ENCODE peak calls at places on chromosomes 12 and 14, in four cellular contexts. M is coronary artery, Q is PC-3, T is astrocyte. O is an unnamed sample.

GRCh38 chr14:89767861-89768268 is 186.7 kb downstream of the EFCAB11 start:
- DNase-seq in M (no peak), Q (peak), T (peak), O (peak)

GRCh38 chr14:78207414-78207813 is 37.2 kb downstream of the NRXN3 start:
- DNase-seq in M (no peak), Q (no peak), T (no peak), O (no peak)

GRCh38 chr14:90388437-90388836 is 8.4 kb upstream of the CALM1 start:
- DNase-seq in M (no peak), Q (peak), T (peak), O (no peak)

GRCh38 chr12:119589087-119589486 is 4.5 kb upstream of the TMEM233 start:
- DNase-seq in M (no peak), Q (no peak), T (peak), O (peak)

GRCh38 chr14:89205137-89205740 is 211.8 kb downstream of the FOXN3 start:
- DNase-seq in M (no peak), Q (no peak), T (no peak), O (no peak)

GRCh38 chr12:72273851-72274284 is 1.7 kb downstream of the TRHDE start:
- DNase-seq in M (peak), Q (peak), T (no peak), O (no peak)

GRCh38 chr12:70733385-70733784 is 96.2 kb upstream of the PTPRB start:
- DNase-seq in M (no peak), Q (peak), T (peak), O (peak)

GRCh38 chr12:89700191-89700810 is 8.3 kb downstream of the ATP2B1 start:
- DNase-seq in M (no peak), Q (peak), T (peak), O (no peak)

GRCh38 chr12:91989143-91989542 is 156.5 kb downstream of the BTG1 start:
- DNase-seq in M (no peak), Q (no peak), T (no peak), O (no peak)

GRCh38 chr12:107320929-107321618 is 227.7 kb upstream of the CRY1 start:
- DNase-seq in M (no peak), Q (peak), T (peak), O (no peak)

GRCh38 chr12:39440101-39440500 is 2.8 kb downstream of the KIF21A start:
- DNase-seq in M (no peak), Q (no peak), T (no peak), O (no peak)

GRCh38 chr14:99881011-99881410 is 87.8 kb downstream of the EML1 start:
- DNase-seq in M (no peak), Q (no peak), T (peak), O (no peak)

GRCh38 chr12:130620281-130620680 is 95.8 kb downstream of the RIMBP2 start:
- DNase-seq in M (peak), Q (no peak), T (no peak), O (no peak)

DNA sequence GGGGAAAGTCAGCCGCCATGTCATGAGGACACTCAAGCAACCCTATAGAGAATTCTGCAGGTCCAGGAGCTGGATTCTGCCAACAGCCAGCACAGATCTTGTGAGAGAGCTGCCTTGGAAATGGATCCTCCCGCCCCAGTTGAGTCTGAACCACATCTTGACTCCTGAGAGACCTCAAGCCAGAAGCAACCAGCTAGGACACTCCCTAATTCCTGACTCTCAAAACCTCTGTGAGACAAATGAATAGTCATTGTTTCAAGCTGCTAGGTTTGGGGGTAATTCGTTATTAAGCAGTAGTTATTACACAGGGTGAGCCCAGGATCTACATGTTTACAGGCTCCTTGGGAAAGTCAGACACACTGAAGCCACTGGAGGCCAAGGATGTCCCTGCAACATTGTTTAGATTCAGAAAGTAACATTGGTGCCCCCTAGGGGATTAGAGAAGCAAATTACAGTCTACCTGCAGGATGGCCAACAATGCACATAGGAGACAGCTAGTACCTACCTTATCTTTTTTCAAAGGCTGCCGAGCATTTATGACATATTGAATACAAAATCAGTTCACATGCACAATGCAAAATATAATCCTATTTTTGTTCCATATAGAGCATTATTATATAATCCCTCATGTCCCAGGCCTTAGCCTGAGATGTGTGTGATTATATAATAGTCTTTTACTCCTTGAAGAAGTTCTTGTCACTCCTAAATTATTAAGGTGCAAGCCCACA is 57.9 kb upstream of the FICD start:
- DNase-seq in M (no peak), Q (peak), T (peak), O (peak)
- TF ChIP-seq CTCF in M (peak), Q (peak), T (peak), O (peak)

GRCh38 chr12:14946856-14947255 is 8.5 kb upstream of the ERP27 start:
- DNase-seq in M (no peak), Q (peak), T (no peak), O (no peak)

GRCh38 chr12:14950421-14950820 is 11.0 kb downstream of the ARHGDIB start:
- DNase-seq in M (no peak), Q (no peak), T (peak), O (peak)

GRCh38 chr12:14950982-14951746 is 10.2 kb downstream of the ARHGDIB start:
- DNase-seq in M (no peak), Q (peak), T (no peak), O (no peak)

GRCh38 chr12:14949631-14950030 is 11.3 kb upstream of the ERP27 start:
- DNase-seq in M (no peak), Q (no peak), T (no peak), O (no peak)

DNA sequence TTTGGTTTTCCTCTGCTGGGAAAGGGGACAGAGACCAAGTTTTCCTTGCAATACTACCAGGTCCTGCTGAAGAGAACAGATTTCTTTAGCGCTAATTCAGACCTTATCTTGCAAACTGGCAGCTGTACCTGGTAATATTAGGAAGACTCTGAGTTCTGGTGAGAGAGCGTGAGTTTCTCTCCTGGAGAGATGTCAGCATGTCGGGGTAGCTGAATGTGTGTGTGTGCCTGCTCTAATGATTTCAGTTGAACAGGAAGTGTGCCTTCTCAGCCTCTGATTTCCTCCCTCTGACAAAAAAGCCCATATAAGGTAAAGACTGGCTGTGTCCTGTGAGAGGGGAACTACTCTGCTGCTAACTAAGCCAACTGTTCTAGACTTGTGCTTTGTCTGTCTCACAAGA is 10.3 kb upstream of the ERP27 start:
- DNase-seq in M (no peak), Q (peak), T (peak), O (peak)
- H3K4me3 ChIP-seq in M (peak), Q (no peak), T (peak), O (peak)

DNA sequence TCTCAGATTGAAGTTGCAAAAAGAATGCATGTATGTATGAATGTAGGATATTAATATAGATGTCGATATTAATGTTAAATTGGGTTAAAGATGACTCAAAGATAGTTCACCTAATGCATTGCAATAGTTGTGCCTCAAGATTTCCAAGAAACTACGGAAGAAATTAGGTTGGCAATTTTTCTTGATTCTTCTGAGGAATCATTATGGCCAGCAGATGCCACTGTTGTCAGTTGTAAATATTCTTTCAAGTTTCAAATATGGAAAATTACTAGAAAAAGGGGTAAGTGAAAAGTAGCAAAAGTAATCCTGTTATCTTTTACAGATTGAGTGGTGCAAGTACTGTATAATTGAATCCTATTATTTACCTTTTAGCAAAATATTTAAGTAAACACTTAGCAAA is 202.1 kb downstream of the ADAMTS20 start:
- DNase-seq in M (no peak), Q (peak), T (no peak), O (no peak)
- TF ChIP-seq CTCF in M (no peak), Q (peak), T (peak), O (no peak)

GRCh38 chr12:96617178-96617577 is 127.8 kb downstream of the CFAP54 start:
- DNase-seq in M (no peak), Q (peak), T (no peak), O (peak)
- H3K4me3 ChIP-seq in M (no peak), Q (no peak), T (no peak), O (no peak)

DNA sequence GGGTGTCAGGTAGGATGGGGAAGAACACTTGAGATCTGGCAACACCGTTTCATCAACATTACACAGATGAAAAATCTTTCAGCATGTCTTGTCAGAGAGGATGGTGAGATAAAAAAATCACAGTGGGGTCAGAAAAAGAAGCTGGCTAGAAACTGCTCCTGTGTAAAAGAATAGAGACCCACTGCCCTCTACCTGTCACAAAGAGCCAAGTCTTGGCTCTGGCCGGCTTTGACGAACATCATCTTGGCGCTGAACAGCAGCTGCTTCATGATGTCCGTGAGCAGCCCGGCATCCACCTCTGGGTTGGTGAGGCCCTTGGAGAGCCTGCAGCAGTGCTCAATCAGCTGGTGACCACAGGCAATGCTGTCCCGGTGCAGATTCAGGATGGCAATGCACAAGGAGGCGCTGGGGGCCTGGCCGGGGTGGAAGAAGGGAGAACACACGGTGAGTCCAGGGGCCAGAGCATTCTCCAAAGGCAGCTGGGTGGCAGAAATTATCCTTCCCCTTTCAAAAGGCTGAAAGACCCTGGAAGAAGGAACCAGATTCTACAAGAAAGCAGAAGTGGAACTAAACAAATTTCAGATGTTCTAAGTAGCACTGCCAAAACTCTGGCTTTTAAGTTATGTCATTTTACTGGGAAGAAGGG is 50.2 kb downstream of the ZFYVE26 start:
- DNase-seq in M (no peak), Q (no peak), T (no peak), O (no peak)
- TF ChIP-seq CTCF in M (no peak), Q (peak), T (no peak), O (no peak)

DNA sequence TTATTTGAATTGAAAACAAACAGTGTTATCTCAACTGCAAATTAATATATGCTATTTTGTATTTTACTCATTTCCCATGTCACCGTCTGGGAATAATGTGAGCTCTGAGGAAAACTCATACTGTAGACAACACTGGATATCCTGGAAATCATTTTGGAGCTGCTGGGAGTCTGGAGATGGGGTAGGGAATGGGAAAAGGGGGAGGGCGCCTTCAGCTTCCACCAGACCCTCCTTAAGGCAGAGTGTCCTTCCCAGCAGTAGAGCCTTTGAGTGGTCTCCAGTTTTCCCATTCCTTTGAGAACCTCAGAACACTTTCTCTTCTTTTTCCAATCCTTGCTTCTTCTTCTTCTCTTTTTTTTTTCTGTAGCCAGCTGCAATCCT is 5.4 kb upstream of the LRIG3 start:
- DNase-seq in M (no peak), Q (no peak), T (no peak), O (no peak)
- H3K4me3 ChIP-seq in M (no peak), Q (no peak), T (no peak), O (no peak)

GRCh38 chr12:108491256-108491655 is 23.8 kb upstream of the FICD start:
- DNase-seq in M (no peak), Q (no peak), T (no peak), O (no peak)

GRCh38 chr12:108498136-108498535 is 16.9 kb upstream of the FICD start:
- DNase-seq in M (no peak), Q (peak), T (no peak), O (no peak)

GRCh38 chr12:108495823-108496579 is 19.1 kb upstream of the FICD start:
- DNase-seq in M (no peak), Q (no peak), T (no peak), O (no peak)

DNA sequence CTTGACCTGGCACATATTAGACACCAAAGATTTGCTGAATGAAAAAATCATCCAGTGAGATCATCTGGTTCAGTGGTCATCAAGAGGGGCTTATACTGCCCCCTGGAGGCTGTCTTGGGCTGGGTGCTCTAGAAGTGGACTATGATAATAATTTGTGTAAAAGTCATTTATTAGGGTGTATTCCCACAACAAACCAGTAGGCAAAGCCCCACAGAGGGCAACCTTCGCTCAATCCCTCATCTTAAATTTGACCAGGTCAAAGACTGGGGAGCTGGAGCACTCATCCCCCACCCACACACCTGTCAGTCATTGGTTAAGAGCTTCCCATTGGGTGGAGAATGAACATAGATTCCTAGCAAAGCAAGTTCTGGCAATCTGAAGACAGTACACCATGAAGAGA is 20.0 kb upstream of the FICD start:
- DNase-seq in M (no peak), Q (peak), T (no peak), O (peak)
- TF ChIP-seq CTCF in M (no peak), Q (peak), T (peak), O (peak)

DNA sequence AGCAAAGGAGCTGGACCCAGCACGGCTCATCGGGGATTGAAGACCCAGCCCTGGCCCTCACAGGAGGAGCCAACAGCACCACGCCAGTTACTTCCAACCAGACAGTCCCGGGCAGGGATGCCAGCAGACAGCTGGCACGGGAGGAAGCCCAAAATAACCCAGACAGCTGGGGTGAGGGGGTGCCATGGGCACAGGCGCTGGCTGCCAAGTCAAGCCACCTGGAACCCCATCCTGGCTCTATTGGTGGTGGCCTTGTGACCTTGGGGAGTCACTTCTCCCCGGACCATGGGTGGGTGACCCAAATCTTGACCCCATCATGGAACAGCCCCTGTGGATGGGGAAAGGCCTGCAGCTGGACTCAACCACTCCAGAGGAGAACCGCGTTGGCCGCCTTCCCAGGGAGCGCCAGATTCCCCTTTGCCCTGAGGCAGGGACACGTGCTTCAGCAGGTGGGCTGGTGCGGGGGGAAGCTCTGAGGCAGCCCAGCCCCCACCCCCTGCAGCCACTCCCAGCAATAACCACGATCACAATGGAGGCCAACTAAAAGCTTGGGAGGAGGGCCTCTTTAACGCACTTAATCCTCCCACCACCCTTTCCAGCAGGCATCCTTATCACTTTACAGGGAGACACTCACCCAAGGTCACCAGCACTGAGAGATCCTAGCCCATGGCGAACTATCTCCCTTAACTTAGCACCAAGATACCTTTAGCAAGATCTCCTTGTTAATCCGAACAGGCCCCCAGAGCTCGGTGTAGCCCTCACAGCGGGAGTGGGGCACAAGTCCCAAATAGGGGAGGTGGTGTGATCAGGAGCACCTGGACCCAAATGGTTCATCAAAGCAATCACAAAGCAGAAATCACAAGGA is 4.7 kb upstream of the RHOF start:
- DNase-seq in M (no peak), Q (peak), T (no peak), O (no peak)
- H3K4me3 ChIP-seq in M (peak), Q (peak), T (peak), O (no peak)

GRCh38 chr14:95140060-95140858 is 17.1 kb downstream of the DICER1 start:
- DNase-seq in M (no peak), Q (peak), T (peak), O (no peak)

GRCh38 chr14:95144849-95145248 is 12.5 kb downstream of the DICER1 start:
- DNase-seq in M (no peak), Q (no peak), T (no peak), O (no peak)

GRCh38 chr14:95143813-95144620 is 13.3 kb downstream of the DICER1 start:
- DNase-seq in M (no peak), Q (no peak), T (no peak), O (peak)

GRCh38 chr14:95141684-95142083 is 15.6 kb downstream of the DICER1 start:
- DNase-seq in M (no peak), Q (no peak), T (no peak), O (no peak)

DNA sequence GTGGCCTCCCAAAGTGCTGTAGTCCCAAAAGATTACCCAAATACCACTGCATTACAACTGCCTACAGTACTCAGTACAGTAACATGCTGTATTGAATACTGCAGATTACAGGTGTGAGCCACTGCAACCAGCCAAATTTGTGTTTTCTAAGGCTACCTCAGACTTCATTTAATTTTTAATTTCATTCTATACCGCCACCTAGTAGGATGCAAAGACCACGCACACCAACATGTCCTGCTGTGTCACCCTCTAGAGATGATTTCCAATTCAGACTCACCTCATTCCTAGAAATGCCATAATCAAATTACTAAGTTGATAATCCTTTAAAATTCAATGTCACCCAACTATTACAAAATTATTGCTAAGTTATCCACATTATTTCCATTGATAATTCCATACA is 15.1 kb downstream of the DICER1 start:
- DNase-seq in M (no peak), Q (no peak), T (no peak), O (no peak)
- TF ChIP-seq CTCF in M (no peak), Q (no peak), T (no peak), O (no peak)

GRCh38 chr14:76904100-76904739 is 78.0 kb downstream of the LRRC74A start:
- DNase-seq in M (peak), Q (peak), T (peak), O (no peak)
- H3K4me3 ChIP-seq in M (peak), Q (peak), T (peak), O (no peak)

O was measured in GM12865.